ENCODE peak calls at places on chromosomes 2 and 18, in four cellular contexts. I, Y, C and U are unnamed samples.

GRCh38 chr2:229832499-229832898 is 89.3 kb downstream of the TRIP12 start:
- DNase-seq in I (no peak), Y (no peak), C (no peak), U (no peak)

GRCh38 chr2:164073053-164073757 is 337.4 kb upstream of the FIGN start:
- DNase-seq in I (no peak), Y (peak), C (no peak), U (no peak)

GRCh38 chr18:78982186-78982585 is 2.6 kb downstream of the SALL3 start:
- DNase-seq in I (no peak), Y (no peak), C (no peak), U (no peak)

GRCh38 chr18:55927831-55928230 is 339.8 kb upstream of the TCF4 start:
- DNase-seq in I (peak), Y (peak), C (no peak), U (no peak)

GRCh38 chr2:134282638-134283400 is 28.9 kb downstream of the MGAT5 start:
- DNase-seq in I (no peak), Y (no peak), C (no peak), U (no peak)

GRCh38 chr18:29874519-29875098 is 1167.9 kb downstream of the DSC3 start:
- DNase-seq in I (no peak), Y (no peak), C (no peak), U (no peak)

GRCh38 chr2:201233192-201234166 is 26.9 kb upstream of the CASP8 start:
- DNase-seq in I (no peak), Y (peak), C (peak), U (peak)

GRCh38 chr2:10433948-10434884 is 13.9 kb downstream of the ODC1 start:
- DNase-seq in I (no peak), Y (no peak), C (no peak), U (no peak)

GRCh38 chr18:9926223-9926894 is 12.5 kb downstream of the VAPA start:
- DNase-seq in I (no peak), Y (no peak), C (no peak), U (no peak)

GRCh38 chr2:72141032-72141645 is 6.5 kb downstream of the CYP26B1 start:
- DNase-seq in I (no peak), Y (no peak), C (peak), U (no peak)

GRCh38 chr2:146890491-146890890 is 954.3 kb upstream of the ACVR2A start:
- DNase-seq in I (no peak), Y (no peak), C (no peak), U (no peak)

GRCh38 chr2:239179851-239180371 is 220.9 kb downstream of the HDAC4 start:
- DNase-seq in I (no peak), Y (no peak), C (no peak), U (peak)

GRCh38 chr18:10726198-10727068 is 200.6 kb downstream of the NAPG start:
- DNase-seq in I (no peak), Y (no peak), C (no peak), U (no peak)

GRCh38 chr2:163778045-163778753 is 42.4 kb upstream of the FIGN start:
- DNase-seq in I (peak), Y (peak), C (no peak), U (peak)

GRCh38 chr2:131113566-131114227 is 8.6 kb downstream of the PLEKHB2 start:
- DNase-seq in I (no peak), Y (no peak), C (no peak), U (no peak)

GRCh38 chr2:132522901-132523300 is 106.3 kb downstream of the GPR39 start:
- DNase-seq in I (no peak), Y (no peak), C (no peak), U (no peak)

GRCh38 chr2:128367601-128368359 is 49.1 kb upstream of the HS6ST1 start:
- DNase-seq in I (no peak), Y (no peak), C (no peak), U (no peak)

GRCh38 chr2:35783723-35784122 is 571.9 kb upstream of the CRIM1 start:
- DNase-seq in I (no peak), Y (no peak), C (no peak), U (no peak)

GRCh38 chr2:119307419-119308140 is 59.1 kb downstream of the C2orf76 start:
- DNase-seq in I (no peak), Y (no peak), C (no peak), U (no peak)

GRCh38 chr2:20168048-20168726 is 56.7 kb downstream of the SDC1 start:
- DNase-seq in I (no peak), Y (peak), C (no peak), U (no peak)

GRCh38 chr2:102485151-102485769 is 12.2 kb downstream of the SLC9A4 start:
- DNase-seq in I (peak), Y (no peak), C (no peak), U (no peak)

GRCh38 chr18:57909620-57910019 is 106.5 kb upstream of the ATP8B1 start:
- DNase-seq in I (no peak), Y (no peak), C (no peak), U (peak)